ENCODE peak calls at places on chromosome 1, in five cellular contexts. I is astrocyte, S is PC-3, E is GM23338, T is fibroblast of lung. Z is an unnamed sample.

GRCh38 chr1:99170516-99170915 is 93.8 kb upstream of the PLPPR4 start:
- DNase-seq in I (peak), S (peak), E (no peak), T (peak), Z (no peak)

GRCh38 chr1:119108993-119109392 is 31.5 kb downstream of the WARS2 start:
- DNase-seq in I (no peak), S (no peak), E (no peak), T (peak), Z (no peak)

GRCh38 chr1:9719978-9720722 is 68.6 kb downstream of the PIK3CD start:
- DNase-seq in I (no peak), S (no peak), E (peak), T (no peak), Z (no peak)

GRCh38 chr1:196423612-196424011 is 184.6 kb downstream of the KCNT2 start:
- DNase-seq in I (peak), S (no peak), E (no peak), T (peak), Z (no peak)

GRCh38 chr1:28370220-28371010 is 875 bp downstream of the PHACTR4 start:
- DNase-seq in I (peak), S (peak), E (peak), T (peak), Z (no peak)

GRCh38 chr1:54850082-54850730 is 36.8 kb downstream of the DHCR24 start:
- DNase-seq in I (peak), S (peak), E (no peak), T (peak), Z (peak)

GRCh38 chr1:97356309-97356708 is 564.5 kb downstream of the DPYD start:
- DNase-seq in I (no peak), S (no peak), E (no peak), T (no peak), Z (no peak)

GRCh38 chr1:58155418-58156123 is 391.0 kb downstream of the OMA1 start:
- DNase-seq in I (no peak), S (peak), E (peak), T (peak), Z (peak)

GRCh38 chr1:44568128-44568900 is 106.0 kb downstream of the TMEM53 start:
- DNase-seq in I (no peak), S (peak), E (no peak), T (no peak), Z (no peak)

GRCh38 chr1:82538876-82539275 is 738.1 kb downstream of the ADGRL2 start:
- DNase-seq in I (peak), S (no peak), E (no peak), T (peak), Z (no peak)

GRCh38 chr1:23436520-23437354 is 12.2 kb upstream of the TCEA3 start:
- DNase-seq in I (no peak), S (no peak), E (peak), T (no peak), Z (no peak)

GRCh38 chr1:225448146-225448805 is 20.4 kb upstream of the LBR start:
- DNase-seq in I (no peak), S (no peak), E (no peak), T (no peak), Z (no peak)

GRCh38 chr1:201591981-201592380 is 53.1 kb downstream of the NAV1 start:
- DNase-seq in I (no peak), S (no peak), E (peak), T (no peak), Z (no peak)

GRCh38 chr1:162596514-162597170 is 35.1 kb downstream of the UAP1 start:
- DNase-seq in I (no peak), S (no peak), E (no peak), T (no peak), Z (peak)

GRCh38 chr1:210747890-210748289 is 386.1 kb downstream of the KCNH1 start:
- DNase-seq in I (no peak), S (no peak), E (no peak), T (no peak), Z (no peak)

GRCh38 chr1:30782361-30783243 is 25.0 kb upstream of the LAPTM5 start:
- DNase-seq in I (no peak), S (peak), E (peak), T (peak), Z (peak)

GRCh38 chr1:65279092-65279448 is 30.3 kb upstream of the DNAJC6 start:
- DNase-seq in I (no peak), S (no peak), E (peak), T (peak), Z (no peak)

GRCh38 chr1:248816042-248816851 is 9.5 kb downstream of the SH3BP5L start:
- DNase-seq in I (no peak), S (no peak), E (no peak), T (no peak), Z (no peak)

GRCh38 chr1:33471416-33471815 is 1.0 kb upstream of the ZSCAN20 start:
- DNase-seq in I (no peak), S (no peak), E (no peak), T (no peak), Z (no peak)

GRCh38 chr1:59079434-59080135 is 217.3 kb upstream of the FGGY start:
- DNase-seq in I (peak), S (no peak), E (peak), T (peak), Z (no peak)

GRCh38 chr1:15357808-15358207 is 51.9 kb upstream of the EFHD2 start:
- DNase-seq in I (no peak), S (no peak), E (no peak), T (no peak), Z (no peak)

GRCh38 chr1:207404849-207405525 is 49.1 kb upstream of the CR2 start:
- DNase-seq in I (peak), S (peak), E (peak), T (peak), Z (peak)

GRCh38 chr1:42735477-42736105 is 4.4 kb downstream of the CLDN19 start:
- DNase-seq in I (no peak), S (no peak), E (no peak), T (no peak), Z (no peak)

GRCh38 chr1:151061012-151061401 is 810 bp downstream of the MLLT11 start:
- DNase-seq in I (peak), S (peak), E (no peak), T (no peak), Z (no peak)

GRCh38 chr1:150836129-150836773 is 28.2 kb upstream of the CTSK start:
- DNase-seq in I (peak), S (no peak), E (no peak), T (no peak), Z (peak)

GRCh38 chr1:110554871-110555801 is 36.2 kb upstream of the KCNA10 start:
- DNase-seq in I (no peak), S (no peak), E (peak), T (peak), Z (peak)

GRCh38 chr1:7561936-7562728 is 209.0 kb upstream of the VAMP3 start:
- DNase-seq in I (no peak), S (no peak), E (no peak), T (no peak), Z (no peak)

GRCh38 chr1:7565099-7565750 is 205.9 kb upstream of the VAMP3 start:
- DNase-seq in I (no peak), S (no peak), E (no peak), T (no peak), Z (no peak)

GRCh38 chr1:7561331-7561921 is 209.7 kb upstream of the VAMP3 start:
- DNase-seq in I (no peak), S (no peak), E (peak), T (no peak), Z (no peak)

GRCh38 chr1:7564097-7564496 is 207.0 kb upstream of the VAMP3 start:
- DNase-seq in I (no peak), S (no peak), E (no peak), T (no peak), Z (no peak)

DNA sequence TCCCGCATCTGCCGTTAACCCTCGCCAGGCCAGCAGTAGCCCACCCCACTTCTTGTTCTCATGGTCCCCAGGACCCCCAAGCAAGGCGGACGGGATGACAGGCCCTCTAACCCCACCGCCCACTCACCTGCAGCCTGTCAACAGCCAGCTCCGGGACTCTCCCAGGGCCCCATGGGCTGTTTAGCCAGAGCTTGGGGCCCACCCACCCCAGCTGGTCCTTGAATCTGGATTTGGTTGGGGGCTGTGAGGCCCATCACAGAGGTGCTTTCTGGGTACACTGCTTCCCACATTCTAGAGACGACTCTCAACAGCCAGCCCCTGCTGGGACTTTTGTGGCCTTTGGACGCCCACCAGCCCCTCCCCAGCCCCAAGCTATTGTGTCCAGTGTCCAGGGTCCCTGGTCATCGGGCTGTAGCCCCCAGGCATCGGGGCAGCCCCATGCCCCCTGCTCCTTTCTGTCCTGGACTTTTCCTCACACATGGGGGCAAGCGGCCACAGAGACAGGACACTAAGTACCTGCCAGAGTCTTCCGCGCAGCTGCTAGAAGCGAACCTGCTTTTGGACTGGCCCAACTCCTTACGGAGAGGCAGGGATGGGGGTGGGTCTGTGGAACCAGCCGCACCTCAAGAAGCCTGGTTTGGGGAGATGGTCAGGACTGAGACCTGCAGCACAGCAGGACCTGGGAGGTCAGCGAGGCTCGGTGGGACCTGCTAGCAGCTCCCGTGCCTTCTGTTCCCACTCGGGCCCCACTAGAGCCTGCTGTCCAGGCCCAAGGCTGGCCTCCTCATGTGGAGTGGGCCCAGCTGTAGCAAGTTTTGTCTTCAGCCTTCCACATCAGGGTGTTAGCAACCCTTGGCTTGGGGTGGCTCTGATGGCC is 208.1 kb upstream of the VAMP3 start:
- DNase-seq in I (no peak), S (no peak), E (no peak), T (no peak), Z (no peak)
- H3K4me2 ChIP-seq in I (no peak), S (no peak), E (no peak), T (no peak), Z (no peak)

GRCh38 chr1:223016381-223016780 is 126.7 kb downstream of the TLR5 start:
- DNase-seq in I (no peak), S (no peak), E (no peak), T (no peak), Z (no peak)

GRCh38 chr1:223017291-223017690 is 125.8 kb downstream of the TLR5 start:
- DNase-seq in I (no peak), S (no peak), E (no peak), T (no peak), Z (no peak)

GRCh38 chr1:223019236-223019635 is 123.8 kb downstream of the TLR5 start:
- DNase-seq in I (no peak), S (no peak), E (no peak), T (no peak), Z (no peak)

GRCh38 chr1:223018534-223018933 is 124.5 kb downstream of the TLR5 start:
- DNase-seq in I (no peak), S (no peak), E (peak), T (no peak), Z (no peak)

DNA sequence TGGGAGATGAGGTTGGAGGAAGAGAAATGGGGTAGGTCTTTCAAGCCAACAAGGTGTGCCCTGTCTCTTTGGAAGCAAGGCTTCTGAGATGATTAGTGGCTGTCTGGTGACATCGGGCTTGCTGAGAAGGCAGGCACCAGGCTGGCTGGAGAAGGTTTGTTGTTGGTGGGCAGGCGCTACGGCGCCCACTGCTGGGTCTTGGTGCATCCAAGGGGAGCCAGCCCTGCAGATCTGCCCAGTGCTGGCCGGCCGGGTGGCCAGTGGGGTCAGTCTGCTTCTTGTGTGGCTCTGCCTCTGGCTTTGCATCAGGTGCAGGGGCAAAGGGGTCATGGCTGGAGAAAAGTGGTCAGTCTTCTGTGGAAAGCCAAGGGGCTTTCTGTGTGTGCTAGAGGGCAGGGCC is 126.2 kb downstream of the TLR5 start:
- DNase-seq in I (no peak), S (no peak), E (no peak), T (no peak), Z (no peak)
- TF ChIP-seq CTCF in I (no peak), S (no peak), E (no peak), T (no peak), Z (no peak)

GRCh38 chr1:20723537-20724363 is 5.9 kb upstream of the KIF17 start:
- DNase-seq in I (no peak), S (no peak), E (no peak), T (no peak), Z (no peak)
- H2AFZ ChIP-seq in I (no peak), S (no peak), E (no peak), T (no peak), Z (no peak)

GRCh38 chr1:19869929-19870328 is 12.3 kb upstream of the OTUD3 start:
- DNase-seq in I (peak), S (peak), E (no peak), T (peak), Z (peak)

GRCh38 chr1:19866029-19866428 is 16.2 kb upstream of the OTUD3 start:
- DNase-seq in I (no peak), S (peak), E (no peak), T (no peak), Z (no peak)

GRCh38 chr1:19863804-19864203 is 18.4 kb upstream of the OTUD3 start:
- DNase-seq in I (peak), S (peak), E (no peak), T (peak), Z (peak)

GRCh38 chr1:19864304-19865160 is 17.7 kb upstream of the OTUD3 start:
- DNase-seq in I (no peak), S (no peak), E (no peak), T (no peak), Z (no peak)

GRCh38 chr1:19866758-19867157 is 15.4 kb upstream of the OTUD3 start:
- DNase-seq in I (no peak), S (peak), E (no peak), T (no peak), Z (no peak)
- H3K4me2 ChIP-seq in I (no peak), S (peak), E (no peak), T (no peak), Z (no peak)

GRCh38 chr1:17369466-17369865 is 2.5 kb upstream of the PADI6 start:
- DNase-seq in I (peak), S (peak), E (no peak), T (no peak), Z (no peak)

GRCh38 chr1:17371896-17372295 is at the start of gene PADI6:
- DNase-seq in I (no peak), S (no peak), E (no peak), T (no peak), Z (no peak)

GRCh38 chr1:17375651-17376050 is 3.7 kb downstream of the PADI6 start:
- DNase-seq in I (no peak), S (no peak), E (no peak), T (no peak), Z (no peak)

GRCh38 chr1:17370618-17371017 is 1.4 kb upstream of the PADI6 start:
- DNase-seq in I (no peak), S (peak), E (peak), T (no peak), Z (peak)

GRCh38 chr1:17372955-17373354 is 959 bp downstream of the PADI6 start:
- DNase-seq in I (no peak), S (no peak), E (peak), T (no peak), Z (no peak)
- TF ChIP-seq CTCF in I (no peak), S (no peak), E (peak), T (no peak), Z (no peak)

Z was measured in hepatocyte.